ENCODE peak calls at places on chromosomes 4 and X, in seven cellular contexts. I is tibial nerve, V is A549, L is K562, M is GM12878, D is HepG2, E is stomach. N is an unnamed sample.

GRCh38 chrX:23511783-23512182 is 155.5 kb upstream of the PRDX4 start:
- DNase-seq in I (no peak), V (no peak), L (no peak), M (no peak), D (no peak), E (no peak), N (no peak)

GRCh38 chrX:40003071-40003981 is 94.4 kb downstream of the BCOR start:
- DNase-seq in I (no peak), V (no peak), L (no peak), M (no peak), D (peak), E (no peak), N (no peak)

GRCh38 chr4:113293673-113294072 is 244.2 kb downstream of the ANK2 start:
- DNase-seq in I (no peak), V (no peak), L (no peak), M (no peak), D (no peak), E (no peak), N (no peak)

GRCh38 chr4:13331827-13332226 is 152.3 kb downstream of the RAB28 start:
- DNase-seq in I (no peak), V (no peak), L (no peak), M (no peak), D (no peak), E (no peak), N (no peak)

GRCh38 chr4:41102360-41103092 is 111.8 kb downstream of the APBB2 start:
- DNase-seq in I (no peak), V (no peak), L (no peak), M (no peak), D (no peak), E (no peak), N (no peak)

GRCh38 chrX:27599928-27600327 is 9.8 kb downstream of the DCAF8L2 start:
- DNase-seq in I (no peak), V (peak), L (no peak), M (no peak), D (peak), E (no peak), N (no peak)

GRCh38 chr4:151953286-151953685 is 192.5 kb upstream of the GATB start:
- DNase-seq in I (no peak), V (no peak), L (no peak), M (no peak), D (no peak), E (no peak), N (no peak)

GRCh38 chrX:54045563-54046228 is 1.4 kb upstream of the PHF8 start:
- DNase-seq in I (no peak), V (peak), L (no peak), M (no peak), D (peak), E (no peak), N (no peak)

GRCh38 chrX:1606476-1606875 is 8.4 kb upstream of the ASMT start:
- DNase-seq in I (no peak), V (no peak), L (no peak), M (no peak), D (no peak), E (no peak), N (peak)

GRCh38 chrX:48802089-48802812 is 384 bp downstream of the HDAC6 start:
- DNase-seq in I (peak), V (peak), L (peak), M (peak), D (peak), E (peak), N (peak)

GRCh38 chrX:30889147-30890125 is at the start of gene TAB3:
- DNase-seq in I (peak), V (peak), L (peak), M (peak), D (peak), E (peak), N (peak)

GRCh38 chrX:124001581-124001980 is 40.1 kb downstream of the STAG2 start:
- DNase-seq in I (no peak), V (no peak), L (no peak), M (no peak), D (peak), E (no peak), N (no peak)

GRCh38 chrX:10619311-10620015 is 922 bp downstream of the MID1 start:
- DNase-seq in I (no peak), V (no peak), L (no peak), M (no peak), D (no peak), E (no peak), N (no peak)

GRCh38 chr4:128524311-128524710 is 236.7 kb upstream of the PGRMC2 start:
- DNase-seq in I (no peak), V (peak), L (no peak), M (no peak), D (no peak), E (peak), N (no peak)

GRCh38 chr4:8305851-8306361 is 36.4 kb downstream of the HTRA3 start:
- DNase-seq in I (no peak), V (no peak), L (no peak), M (no peak), D (no peak), E (no peak), N (peak)

GRCh38 chr4:87978656-87979055 is 3.1 kb downstream of the SPP1 start:
- DNase-seq in I (no peak), V (peak), L (no peak), M (no peak), D (no peak), E (no peak), N (no peak)

GRCh38 chr4:10100734-10101216 is 15.8 kb downstream of the WDR1 start:
- DNase-seq in I (no peak), V (no peak), L (no peak), M (no peak), D (no peak), E (no peak), N (peak)

GRCh38 chr4:2858451-2859217 is 15.0 kb downstream of the ADD1 start:
- DNase-seq in I (no peak), V (no peak), L (peak), M (no peak), D (peak), E (no peak), N (no peak)

GRCh38 chr4:157895205-157895604 is 277.6 kb downstream of the GASK1B start:
- DNase-seq in I (no peak), V (no peak), L (no peak), M (no peak), D (no peak), E (no peak), N (no peak)

GRCh38 chrX:40543661-40544328 is 37.0 kb upstream of the ATP6AP2 start:
- DNase-seq in I (no peak), V (peak), L (peak), M (peak), D (peak), E (no peak), N (no peak)

GRCh38 chrX:16718824-16719333 is 533 bp upstream of the SYAP1 start:
- DNase-seq in I (no peak), V (no peak), L (no peak), M (no peak), D (no peak), E (no peak), N (no peak)

GRCh38 chr4:123651127-123651526 is 254.5 kb downstream of the SPRY1 start:
- DNase-seq in I (no peak), V (no peak), L (no peak), M (no peak), D (no peak), E (no peak), N (no peak)

GRCh38 chr4:89161841-89162240 is 50.5 kb downstream of the TIGD2 start:
- DNase-seq in I (no peak), V (no peak), L (no peak), M (no peak), D (no peak), E (no peak), N (no peak)

GRCh38 chr4:99723555-99724450 is 66.2 kb upstream of the C4orf54 start:
- DNase-seq in I (no peak), V (peak), L (peak), M (no peak), D (peak), E (peak), N (peak)
- TF ChIP-seq EP300 in I (no peak), V (no peak), L (no peak), M (no peak), D (no peak), E (no peak), N (peak)

GRCh38 chr4:116055857-116056827 is 942.7 kb upstream of the NDST4 start:
- DNase-seq in I (no peak), V (no peak), L (no peak), M (no peak), D (no peak), E (no peak), N (no peak)
- TF ChIP-seq EP300 in I (no peak), V (no peak), L (no peak), M (no peak), D (no peak), E (no peak), N (no peak)

DNA sequence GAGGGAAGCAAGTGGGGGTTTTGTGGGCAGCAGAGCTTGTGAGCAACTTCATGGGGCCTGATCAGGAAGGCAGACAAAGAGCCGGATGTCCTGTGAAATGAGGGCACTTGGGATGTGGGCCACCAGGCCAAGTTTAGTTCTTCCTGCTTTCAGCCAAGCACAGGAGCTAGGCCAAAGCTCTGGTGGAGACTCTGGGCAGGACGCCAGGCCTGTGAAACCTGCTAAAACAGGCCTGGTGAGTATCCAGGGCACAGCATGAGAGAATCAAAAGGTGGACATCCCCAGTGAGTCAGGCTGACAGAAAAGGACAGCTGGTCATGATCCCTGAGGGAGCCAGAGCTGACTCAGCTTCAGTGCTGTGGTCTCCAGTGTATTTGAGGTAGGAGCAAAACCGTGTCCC is 95.7 kb downstream of the NPNT start:
- DNase-seq in I (no peak), V (peak), L (no peak), M (no peak), D (no peak), E (peak), N (peak)
- TF ChIP-seq EP300 in I (no peak), V (no peak), L (no peak), M (no peak), D (no peak), E (no peak), N (no peak)

DNA sequence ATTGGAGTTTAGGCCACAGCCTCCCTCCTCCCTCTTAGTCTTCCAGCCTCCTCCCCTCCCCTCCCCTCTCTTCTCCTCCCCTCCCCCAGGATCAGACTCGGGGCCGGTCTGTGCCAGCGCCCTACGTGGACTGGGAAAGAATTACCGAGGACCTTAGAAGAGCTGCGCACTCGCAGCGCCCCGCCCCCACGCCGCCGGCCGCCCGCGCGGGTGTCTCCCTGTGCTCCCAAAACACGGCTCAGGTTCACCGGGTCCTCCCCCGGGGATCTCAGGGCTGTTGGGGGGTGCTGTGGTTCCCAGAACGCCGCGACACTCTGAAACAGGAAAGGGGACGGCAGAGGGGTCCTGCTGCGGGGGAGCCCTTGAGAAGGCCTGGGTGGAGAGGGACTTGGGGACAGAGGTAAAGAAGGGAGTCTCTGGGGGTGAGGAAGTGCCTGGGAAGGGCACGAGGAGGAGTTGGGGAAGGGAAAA is 122.2 kb upstream of the TBL1X start:
- DNase-seq in I (peak), V (peak), L (peak), M (no peak), D (peak), E (peak), N (peak)
- TF ChIP-seq EP300 in I (peak), V (no peak), L (peak), M (no peak), D (peak), E (no peak), N (peak)

DNA sequence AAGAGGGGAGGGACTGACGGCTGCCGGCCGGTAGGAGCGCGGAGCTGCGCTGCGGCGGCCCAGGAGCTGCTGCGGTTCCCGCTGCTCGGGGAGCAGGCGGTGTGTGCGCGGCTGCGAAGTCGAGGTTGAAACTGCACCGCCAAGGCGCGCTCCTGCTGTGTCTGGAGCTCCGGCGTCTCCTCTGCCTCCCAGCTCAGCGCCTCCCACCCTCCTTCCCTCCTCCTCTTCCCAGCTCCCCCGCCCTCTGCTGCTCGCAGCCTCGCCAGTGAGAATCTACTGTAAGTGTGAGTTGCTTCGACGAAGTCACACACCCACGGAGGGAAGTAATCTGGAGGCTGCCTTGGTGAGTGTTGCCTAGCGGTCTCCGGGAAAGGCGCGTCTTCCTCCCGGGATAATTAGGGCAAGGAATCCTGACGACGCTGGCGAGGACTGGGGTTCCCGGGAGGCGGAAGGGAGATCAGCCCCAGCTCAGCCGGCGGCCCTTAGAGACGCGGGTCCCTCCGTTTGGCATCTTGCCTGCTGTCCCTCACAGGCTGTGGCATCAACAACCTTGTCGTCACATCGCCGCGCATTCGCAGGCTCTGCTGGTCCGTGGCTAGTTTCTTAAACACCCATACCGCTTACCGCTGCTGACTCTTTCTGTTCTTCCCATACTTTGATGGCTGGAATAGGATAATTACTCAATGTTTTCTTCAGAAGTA is at the start of gene EPHA5:
- DNase-seq in I (peak), V (peak), L (no peak), M (no peak), D (peak), E (peak), N (peak)
- TF ChIP-seq EP300 in I (no peak), V (no peak), L (no peak), M (no peak), D (no peak), E (no peak), N (no peak)

GRCh38 chr4:37400326-37400881 is 155.9 kb downstream of the NWD2 start:
- DNase-seq in I (no peak), V (no peak), L (no peak), M (peak), D (no peak), E (no peak), N (no peak)
- TF ChIP-seq EP300 in I (no peak), V (no peak), L (no peak), M (peak), D (no peak), E (no peak), N (no peak)